ENCODE peak calls at places on chromosome 13, in nine cellular contexts. M is ovary, T is Peyer's patch, Z is brain microvascular endothelial cell, H is kidney epithelial cell, A is fibroblast of lung, W is foreskin fibroblast, J is upper lobe of left lung, L is mucosa of descending colon. G is an unnamed sample.

GRCh38 chr13:27822873-27823311 is 30.6 kb downstream of the GSX1 start:
- DNase-seq in M (no peak), Z (no peak), J (peak), H (no peak), W (no peak), L (no peak), T (no peak), A (peak), G (no peak)

GRCh38 chr13:31891472-31891871 is 140.1 kb upstream of the FRY start:
- DNase-seq in A (no peak), T (no peak), L (no peak), H (peak), Z (no peak), M (no peak), J (no peak), W (no peak), G (peak)

GRCh38 chr13:90640976-90641375 is 706.5 kb upstream of the MIR17HG start:
- DNase-seq in H (no peak), Z (peak), W (no peak), J (no peak), T (no peak), M (no peak), A (peak), L (no peak), G (peak)

GRCh38 chr13:111893071-111893606 is 173.8 kb upstream of the SOX1 start:
- DNase-seq in M (no peak), Z (peak), H (peak), L (no peak), W (no peak), J (peak), T (no peak), A (no peak), G (no peak)

GRCh38 chr13:64314286-64314685 is 2898.6 kb upstream of the PCDH20 start:
- DNase-seq in Z (no peak), A (peak), L (no peak), W (peak), T (no peak), H (no peak), J (no peak), M (no peak), G (no peak)

GRCh38 chr13:40786568-40786996 is 2.8 kb upstream of the SLC25A15 start:
- DNase-seq in M (no peak), L (no peak), T (no peak), A (peak), J (no peak), Z (peak), H (no peak), W (peak), G (no peak)

GRCh38 chr13:43267916-43268315 is 244.5 kb downstream of the DNAJC15 start:
- DNase-seq in M (no peak), T (no peak), L (no peak), W (no peak), Z (no peak), H (no peak), A (no peak), J (no peak), G (no peak)

GRCh38 chr13:32125221-32125621 is 93.6 kb downstream of the FRY start:
- DNase-seq in A (peak), J (no peak), W (peak), M (no peak), T (no peak), H (no peak), L (no peak), Z (no peak), G (no peak)

GRCh38 chr13:20360041-20360491 is 127.9 kb upstream of the GJB6 start:
- DNase-seq in Z (peak), W (no peak), J (no peak), L (no peak), A (peak), M (no peak), H (no peak), T (no peak), G (peak)

GRCh38 chr13:94339116-94339687 is 140.3 kb downstream of the DCT start:
- DNase-seq in M (peak), T (no peak), W (no peak), A (no peak), Z (no peak), H (no peak), L (no peak), J (no peak), G (no peak)

GRCh38 chr13:86932935-86933334 is 738.2 kb upstream of the SLITRK5 start:
- DNase-seq in T (no peak), M (no peak), L (no peak), W (no peak), J (no peak), Z (no peak), A (peak), H (no peak), G (no peak)

GRCh38 chr13:29543230-29544215 is 52.0 kb downstream of the SLC7A1 start:
- DNase-seq in Z (peak), W (no peak), T (peak), J (no peak), H (peak), M (no peak), L (no peak), A (peak), G (no peak)
- TF ChIP-seq CTCF in Z (peak), W (no peak), T (no peak), J (no peak), H (peak), M (no peak), L (no peak), A (no peak), G (no peak)

GRCh38 chr13:60645552-60646138 is 248.6 kb downstream of the TDRD3 start:
- DNase-seq in Z (no peak), H (peak), M (no peak), L (no peak), W (no peak), A (no peak), J (no peak), T (no peak), G (no peak)

GRCh38 chr13:60646600-60646999 is 249.6 kb downstream of the TDRD3 start:
- DNase-seq in Z (no peak), H (no peak), J (no peak), L (no peak), T (no peak), W (no peak), A (no peak), M (no peak), G (no peak)

GRCh38 chr13:60642552-60642951 is 245.5 kb downstream of the TDRD3 start:
- DNase-seq in T (no peak), A (no peak), W (no peak), H (no peak), M (no peak), L (no peak), Z (no peak), J (no peak), G (no peak)

DNA sequence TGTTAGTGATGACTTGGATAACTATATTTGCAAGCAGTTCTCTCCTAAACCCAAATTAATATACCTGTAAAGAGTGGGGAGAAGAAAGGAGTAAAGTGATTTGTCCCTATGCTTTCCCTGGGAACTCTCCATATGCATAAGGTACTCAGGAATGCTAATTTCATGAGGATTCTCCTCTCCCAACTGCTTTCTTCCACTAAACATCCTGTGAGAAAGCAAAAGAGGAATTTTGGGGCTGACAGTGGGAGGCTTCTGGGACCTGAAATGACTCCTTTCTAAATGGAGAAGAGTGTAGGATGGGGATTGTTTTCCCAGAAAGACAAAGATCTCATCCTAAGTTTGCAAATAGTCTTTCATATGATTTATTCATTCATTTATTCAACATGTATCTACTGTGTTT is 250.5 kb downstream of the TDRD3 start:
- DNase-seq in L (no peak), T (no peak), M (no peak), W (no peak), H (no peak), Z (no peak), A (no peak), J (no peak), G (no peak)
- H3K4me3 ChIP-seq in L (no peak), T (no peak), M (no peak), W (no peak), H (no peak), Z (no peak), A (no peak), J (no peak), G (no peak)

DNA sequence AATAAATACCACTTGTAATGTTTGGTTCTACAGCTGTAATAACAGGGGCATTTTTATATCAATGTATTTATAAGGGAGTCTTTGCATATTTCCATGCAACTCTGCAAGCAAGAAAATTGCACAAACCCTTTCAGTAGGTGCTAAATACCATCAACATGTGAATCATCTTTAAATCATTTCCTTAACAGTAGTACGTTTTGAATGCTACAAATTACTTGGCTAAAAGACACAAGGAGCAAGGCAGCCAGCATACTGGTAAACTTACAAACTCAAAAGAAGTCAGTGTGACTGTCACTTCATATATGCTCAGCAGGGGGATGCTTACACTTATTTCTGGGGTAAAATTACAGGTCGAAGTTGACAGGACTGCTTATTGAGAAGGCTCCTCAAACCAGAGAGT is 402.4 kb downstream of the EFNB2 start:
- DNase-seq in A (peak), H (no peak), J (no peak), L (no peak), W (peak), M (no peak), Z (peak), T (no peak), G (peak)
- TF ChIP-seq CTCF in A (peak), H (no peak), J (no peak), L (no peak), W (no peak), M (no peak), Z (no peak), T (no peak), G (no peak)

DNA sequence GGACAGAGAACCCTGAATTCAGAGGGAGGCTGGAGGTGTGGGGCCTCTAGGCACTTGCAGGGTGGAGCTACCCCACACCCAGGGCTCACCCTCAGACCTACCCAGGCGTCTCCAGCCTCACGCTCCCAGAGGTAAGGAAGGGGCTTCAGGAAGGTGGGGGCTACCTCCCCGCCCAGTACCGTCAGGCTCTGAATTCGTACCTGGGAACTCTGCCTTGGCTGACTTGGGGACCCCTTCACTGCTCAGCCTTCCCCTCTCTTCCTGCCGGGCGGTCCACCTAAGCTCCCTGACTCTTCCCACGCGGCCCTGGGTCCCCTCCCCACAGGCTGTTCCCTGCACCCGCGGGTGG is 28.5 kb upstream of the PARP4 start:
- DNase-seq in J (no peak), Z (no peak), W (no peak), A (no peak), T (no peak), M (no peak), L (no peak), H (no peak), G (no peak)
- H3K4me3 ChIP-seq in J (peak), Z (peak), W (peak), A (peak), T (no peak), M (no peak), L (no peak), H (no peak), G (no peak)

GRCh38 chr13:108345016-108345415 is 75.5 kb downstream of the TNFSF13B start:
- DNase-seq in L (no peak), W (no peak), H (no peak), J (no peak), Z (no peak), T (no peak), M (no peak), A (no peak), G (no peak)

GRCh38 chr13:108346376-108346775 is 76.9 kb downstream of the TNFSF13B start:
- DNase-seq in A (no peak), M (no peak), Z (no peak), T (no peak), L (no peak), H (no peak), J (no peak), W (no peak), G (no peak)

GRCh38 chr13:108342369-108343289 is 73.1 kb downstream of the TNFSF13B start:
- DNase-seq in T (no peak), H (no peak), M (no peak), Z (peak), A (peak), J (no peak), W (peak), L (no peak), G (peak)
- TF ChIP-seq CTCF in T (peak), H (peak), M (no peak), Z (peak), A (peak), J (no peak), W (peak), L (no peak), G (peak)

GRCh38 chr13:51644649-51645048 is 60.4 kb downstream of the WDFY2 start:
- DNase-seq in J (no peak), Z (peak), A (peak), L (no peak), T (no peak), W (no peak), M (no peak), H (no peak), G (peak)
- H3K4me3 ChIP-seq in J (no peak), Z (no peak), A (no peak), L (no peak), T (no peak), W (no peak), M (no peak), H (no peak), G (no peak)

GRCh38 chr13:113903912-113904311 is 40.0 kb upstream of the GAS6 start:
- DNase-seq in Z (no peak), A (no peak), J (no peak), L (no peak), W (no peak), H (no peak), T (no peak), M (no peak), G (no peak)

GRCh38 chr13:113903361-113903760 is 39.5 kb upstream of the GAS6 start:
- DNase-seq in W (peak), L (no peak), M (no peak), H (no peak), J (no peak), T (no peak), A (peak), Z (peak), G (no peak)

GRCh38 chr13:113905018-113905417 is 41.1 kb upstream of the GAS6 start:
- DNase-seq in Z (no peak), L (no peak), M (no peak), A (no peak), J (no peak), T (no peak), W (no peak), H (no peak), G (no peak)

GRCh38 chr13:113902956-113903355 is 39.1 kb upstream of the GAS6 start:
- DNase-seq in A (no peak), W (no peak), T (no peak), H (no peak), J (no peak), Z (no peak), L (no peak), M (no peak), G (no peak)

DNA sequence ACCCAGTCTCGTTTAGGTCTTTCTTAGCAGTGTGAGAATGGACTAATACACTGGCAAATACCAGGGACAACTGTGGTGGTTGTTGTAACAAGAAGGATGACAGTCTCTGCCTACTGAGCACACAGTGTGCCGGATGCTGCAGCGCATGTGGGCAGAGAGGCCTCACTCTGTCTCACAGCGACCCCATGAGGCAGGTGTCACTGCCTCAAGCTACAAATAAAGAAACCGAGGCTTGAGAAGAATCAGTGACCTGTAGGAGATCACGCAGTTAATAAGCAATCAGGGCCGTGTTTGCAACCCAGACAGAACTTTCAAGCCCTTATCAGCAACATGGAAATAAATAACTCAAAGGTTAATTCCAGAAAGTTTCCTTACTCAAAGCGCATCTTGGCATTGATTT is 40.5 kb upstream of the GAS6 start:
- DNase-seq in M (no peak), H (no peak), Z (no peak), L (peak), W (peak), A (no peak), T (peak), J (no peak), G (peak)
- TF ChIP-seq CTCF in M (no peak), H (peak), Z (peak), L (no peak), W (peak), A (peak), T (peak), J (peak), G (peak)